ENCODE peak calls at places on chromosomes 13 and 19, in five cellular contexts. L, H, K, M and Z are unnamed samples. For H3K4me1 and H3K36me3, the result is how much of the 10 kb centered on the place peaks cover.

GRCh38 chr13:27636624-27637288 is 15.1 kb downstream of the POLR1D start:
- DNase-seq in H (no peak), L (no peak), M (no peak), K (no peak), Z (no peak)

GRCh38 chr19:5339950-5340636 is 519 bp downstream of the PTPRS start:
- DNase-seq in H (no peak), L (peak), M (no peak), K (no peak), Z (no peak)

GRCh38 chr13:110553417-110553816 is 8.1 kb downstream of the RAB20 start:
- DNase-seq in L (no peak), K (no peak), H (no peak), M (no peak), Z (no peak)

GRCh38 chr19:3691726-3692125 is 8.5 kb downstream of the PIP5K1C start:
- DNase-seq in L (no peak), K (no peak), H (no peak), M (no peak), Z (no peak)

GRCh38 chr13:99385940-99386339 is 78.7 kb upstream of the GPR183 start:
- DNase-seq in L (no peak), K (no peak), H (no peak), M (no peak), Z (no peak)

GRCh38 chr19:32232449-32232848 is 113.0 kb upstream of the ZNF507 start:
- DNase-seq in M (no peak), K (no peak), L (no peak), H (no peak), Z (no peak)

GRCh38 chr19:9115307-9115813 is at the start of gene OR7G1:
- DNase-seq in M (no peak), H (no peak), L (no peak), K (no peak), Z (no peak)

GRCh38 chr19:45331411-45331810 is 8.7 kb upstream of the CKM start:
- DNase-seq in H (no peak), L (no peak), K (no peak), M (no peak), Z (no peak)

GRCh38 chr19:3683405-3683865 is 16.8 kb downstream of the PIP5K1C start:
- DNase-seq in L (no peak), H (no peak), M (no peak), K (no peak), Z (no peak)

GRCh38 chr13:79767126-79767525 is 286.2 kb downstream of the NDFIP2 start:
- DNase-seq in K (no peak), M (no peak), L (no peak), H (no peak), Z (no peak)

GRCh38 chr13:32988588-32989256 is 27.5 kb upstream of the KL start:
- DNase-seq in K (no peak), M (no peak), L (no peak), H (no peak), Z (no peak)

GRCh38 chr13:102940143-102940542 is 94.3 kb downstream of the ERCC5 start:
- DNase-seq in L (no peak), M (no peak), H (no peak), K (no peak), Z (no peak)

GRCh38 chr19:1773173-1773572 is 19.9 kb downstream of the ONECUT3 start:
- DNase-seq in K (no peak), L (no peak), H (no peak), M (no peak), Z (no peak)

GRCh38 chr19:53517114-53517741 is 20.7 kb upstream of the ZNF331 start:
- DNase-seq in L (no peak), H (no peak), K (no peak), M (no peak), Z (no peak)

GRCh38 chr13:36130542-36131214 is 504 bp downstream of the DCLK1 start:
- DNase-seq in K (no peak), M (no peak), L (peak), H (peak), Z (peak)

GRCh38 chr19:1446713-1447564 is 3.0 kb upstream of the APC2 start:
- DNase-seq in H (no peak), K (no peak), M (no peak), L (no peak), Z (no peak)

GRCh38 chr13:51935326-51936171 is 73.8 kb downstream of the CCDC70 start:
- DNase-seq in H (no peak), K (no peak), L (peak), M (no peak), Z (no peak)

GRCh38 chr19:17266589-17266974 is 661 bp upstream of the BABAM1 start:
- DNase-seq in H (no peak), K (no peak), L (no peak), M (no peak), Z (no peak)
- H3K4me3 ChIP-seq in H (no peak), K (no peak), L (no peak), M (no peak), Z (no peak)

DNA sequence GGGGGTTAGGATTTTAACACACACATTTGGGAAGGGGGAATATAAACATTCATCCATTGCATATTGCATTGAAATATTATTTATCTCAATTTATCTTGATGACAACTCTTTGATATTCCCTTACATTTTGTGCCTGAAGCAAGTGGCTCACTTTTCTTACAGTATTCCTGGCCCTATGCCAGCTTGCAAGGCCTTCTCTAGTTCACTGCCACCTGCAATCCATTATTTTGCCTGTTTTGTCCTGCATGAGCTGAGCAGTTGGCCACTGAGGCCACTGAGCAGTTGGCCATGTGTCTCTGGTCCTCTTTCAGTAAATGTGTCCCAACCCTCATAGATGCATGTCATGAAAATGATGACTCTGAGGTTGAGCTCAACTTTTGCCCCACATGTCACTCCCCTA is 49.8 kb downstream of the CBY2 start:
- DNase-seq in H (no peak), M (no peak), K (no peak), L (no peak), Z (no peak)
- H3K4me1 ChIP-seq in H (under half), M (under half), K (under half), L (under half), Z (under half)

DNA sequence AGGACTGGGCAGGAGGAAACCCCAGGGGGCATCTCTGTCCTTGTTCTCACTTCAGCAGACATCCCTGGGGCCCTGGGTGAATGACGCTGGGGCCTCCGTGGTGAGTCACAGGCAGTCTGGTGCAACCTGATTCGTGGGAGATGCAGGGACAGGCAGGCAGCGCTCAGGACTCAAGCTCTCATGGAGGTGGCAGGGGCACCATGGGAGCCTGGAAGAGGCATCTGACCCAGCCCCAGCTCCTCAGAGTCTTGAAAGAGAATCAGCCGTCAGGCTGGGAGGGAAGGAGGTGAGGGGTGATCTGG is 14.0 kb upstream of the PTOV1 start:
- DNase-seq in K (no peak), H (no peak), L (no peak), M (no peak), Z (no peak)
- H3K36me3 ChIP-seq in K (under half), H (half or more), L (half or more), M (under half), Z (under half)

GRCh38 chr13:55661505-55661904 is 1479.2 kb upstream of the PRR20A start:
- DNase-seq in H (no peak), M (no peak), K (no peak), L (no peak), Z (no peak)
- H3K4me3 ChIP-seq in H (no peak), M (no peak), K (no peak), L (no peak), Z (no peak)